ENCODE peak calls at places on chromosomes 3 and 15, in five cellular contexts. T is gastrocnemius medialis, W is DND-41, C is MM.1S, F is cardiac muscle cell. M is an unnamed sample. For H3K36me3, the result is how much of the 10 kb centered on the place peaks cover.

GRCh38 chr15:90000175-90000923 is 775 bp upstream of the ZNF710 start:
- DNase-seq in F (peak), C (no peak), W (peak), T (no peak), M (peak)

GRCh38 chr3:53700441-53700840 is 145.8 kb downstream of the CHDH start:
- DNase-seq in F (no peak), C (peak), W (no peak), T (no peak), M (no peak)

GRCh38 chr3:41907330-41908073 is 54.4 kb downstream of the ULK4 start:
- DNase-seq in C (no peak), W (no peak), F (peak), T (no peak), M (no peak)

GRCh38 chr3:29922990-29923746 is 642.3 kb downstream of the RBMS3 start:
- DNase-seq in W (no peak), F (peak), T (peak), C (no peak), M (peak)

GRCh38 chr15:101328001-101328400 is 33.0 kb upstream of the SNRPA1 start:
- DNase-seq in F (no peak), C (no peak), W (no peak), T (no peak), M (no peak)

GRCh38 chr15:62912282-62912681 is 130.3 kb upstream of the TPM1 start:
- DNase-seq in T (no peak), W (no peak), C (no peak), F (no peak), M (no peak)

GRCh38 chr3:18812316-18812715 is 336.0 kb upstream of the KCNH8 start:
- DNase-seq in C (no peak), W (no peak), F (peak), T (no peak), M (no peak)

GRCh38 chr3:63739474-63739873 is 79.6 kb upstream of the C3orf49 start:
- DNase-seq in F (no peak), T (no peak), C (no peak), W (no peak), M (no peak)

GRCh38 chr3:155009217-155009616 is 70.9 kb upstream of the MME start:
- DNase-seq in T (no peak), C (no peak), W (no peak), F (no peak), M (no peak)

GRCh38 chr3:2921903-2922302 is 188.3 kb downstream of the IL5RA start:
- DNase-seq in F (peak), T (no peak), W (no peak), C (peak), M (no peak)

GRCh38 chr15:80977627-80978036 is 12.0 kb downstream of the MESD start:
- DNase-seq in W (peak), T (peak), F (peak), C (peak), M (peak)

GRCh38 chr3:169700195-169700594 is 36.7 kb upstream of the MECOM start:
- DNase-seq in W (no peak), F (peak), C (no peak), T (no peak), M (no peak)

GRCh38 chr3:4029135-4029534 is 229.9 kb downstream of the LRRN1 start:
- DNase-seq in W (no peak), F (no peak), C (no peak), T (peak), M (peak)

GRCh38 chr3:16148783-16149182 is 25.7 kb upstream of the GALNT15 start:
- DNase-seq in T (peak), C (no peak), W (no peak), F (peak), M (peak)

GRCh38 chr3:171168086-171168485 is 141.6 kb upstream of the SLC2A2 start:
- DNase-seq in C (no peak), F (peak), W (no peak), T (no peak), M (no peak)

GRCh38 chr3:97278506-97278905 is 464.1 kb downstream of the EPHA6 start:
- DNase-seq in W (no peak), T (no peak), F (no peak), C (no peak), M (no peak)

GRCh38 chr15:63312286-63312685 is 34.9 kb downstream of the APH1B start:
- DNase-seq in C (no peak), T (no peak), F (no peak), W (no peak), M (no peak)

DNA sequence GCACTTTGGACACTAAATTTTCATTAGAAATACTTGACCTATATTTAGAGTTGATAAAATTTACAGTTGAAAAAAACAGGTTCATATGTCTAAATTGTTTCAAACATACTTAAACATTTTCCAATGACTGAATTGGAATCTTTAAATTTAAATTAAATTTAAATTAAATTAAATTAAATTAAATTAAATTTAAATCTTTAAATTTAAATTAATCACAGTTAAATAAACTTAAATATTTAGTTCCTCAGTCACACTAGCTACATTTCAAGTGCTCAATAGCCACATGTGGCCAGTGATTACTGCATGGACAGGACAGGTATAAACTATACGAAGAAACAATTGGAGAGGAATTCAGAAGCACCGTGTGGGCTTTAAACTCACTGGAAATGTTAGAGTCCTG is 16.8 kb downstream of the LRRC3B start:
- DNase-seq in W (no peak), F (no peak), C (no peak), T (no peak), M (no peak)
- H3K36me3 ChIP-seq in W (under half), F (under half), C (under half), T (under half), M (under half)

DNA sequence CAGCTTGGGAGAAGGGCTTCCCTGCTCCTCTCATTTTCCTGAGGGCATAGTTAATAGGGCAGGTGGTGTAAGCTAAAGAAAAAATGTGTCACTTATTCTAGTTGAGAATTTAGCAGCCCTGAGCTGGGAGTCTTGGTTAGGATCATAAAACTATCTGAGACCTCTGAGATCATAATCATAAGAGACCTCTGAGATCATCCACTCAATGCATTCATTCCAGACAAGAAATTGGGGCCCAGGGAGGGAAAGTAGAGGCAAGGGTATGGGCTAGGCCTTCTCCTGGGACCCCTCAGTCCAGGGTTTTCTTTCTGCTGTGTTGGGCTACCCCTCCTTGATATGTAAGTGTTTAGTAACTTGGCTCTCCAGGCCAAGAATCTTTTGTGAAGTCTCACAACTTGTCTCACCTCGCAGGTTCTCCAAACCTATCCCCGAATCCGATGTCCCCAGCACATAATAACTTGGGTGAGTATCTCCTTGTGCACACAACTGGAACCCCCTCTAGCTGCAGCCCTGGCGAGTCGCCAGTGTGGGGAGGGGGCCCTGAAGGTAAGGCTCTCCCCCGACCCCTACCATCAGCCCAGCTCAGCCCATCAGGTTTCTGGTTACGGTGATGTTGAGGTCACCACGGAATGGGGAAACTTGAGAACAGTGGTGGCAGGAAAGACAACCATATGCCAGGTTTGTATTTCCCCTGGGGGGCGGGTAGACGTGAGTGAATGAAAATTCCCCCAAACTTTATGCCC is 84.1 kb downstream of the AAGAB start:
- DNase-seq in C (no peak), W (no peak), F (no peak), T (peak), M (no peak)
- H3K27ac ChIP-seq in C (no peak), W (no peak), F (no peak), T (peak), M (no peak)

GRCh38 chr3:98705694-98706093 is 57.4 kb upstream of the ST3GAL6 start:
- DNase-seq in T (no peak), C (no peak), W (no peak), F (no peak), M (no peak)
- TF ChIP-seq CTCF in T (no peak), C (peak), W (peak), F (peak), M (peak)

DNA sequence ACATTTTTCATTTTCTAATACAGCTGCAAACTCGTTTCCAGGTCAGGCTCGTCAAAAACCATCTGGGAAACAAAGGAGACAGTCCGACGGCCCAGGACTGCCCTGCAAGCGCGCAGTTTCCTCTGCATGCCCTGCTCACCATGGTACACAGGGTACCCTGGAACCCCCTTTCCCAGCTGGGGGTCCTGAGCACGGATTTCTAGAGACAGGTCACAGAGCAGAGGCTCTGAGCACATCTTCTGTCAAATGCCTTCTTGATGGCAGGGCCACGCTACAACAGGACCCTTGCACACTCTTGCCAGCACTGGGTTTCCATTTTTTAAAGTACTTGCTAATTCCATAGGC is 8.1 kb downstream of the ZXDC start:
- DNase-seq in C (no peak), T (no peak), W (no peak), F (no peak), M (peak)
- H3K36me3 ChIP-seq in C (under half), T (under half), W (half or more), F (under half), M (half or more)

DNA sequence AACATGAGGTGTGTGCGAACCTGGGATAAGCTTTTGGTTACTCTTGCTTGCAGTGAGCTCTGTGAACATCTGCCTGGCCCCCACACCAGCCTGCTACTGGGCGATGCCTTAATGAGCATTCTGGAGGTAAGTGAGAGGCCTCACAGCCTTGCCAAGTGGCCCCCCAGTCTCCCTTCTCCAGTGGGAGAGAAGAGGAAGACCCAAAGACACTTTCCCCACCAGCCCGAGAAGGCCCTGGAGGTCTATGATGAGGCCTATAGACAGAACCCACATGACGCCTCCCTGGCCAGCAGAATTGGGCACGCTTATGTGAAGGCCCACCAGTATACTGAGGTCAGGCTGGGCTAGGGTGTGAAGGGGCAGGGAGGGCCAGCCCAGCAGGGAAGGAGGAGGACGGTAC is 22.5 kb downstream of the TTC21A start:
- DNase-seq in C (no peak), W (no peak), F (no peak), T (no peak), M (no peak)
- H3K27ac ChIP-seq in C (no peak), W (no peak), F (no peak), T (no peak), M (no peak)

DNA sequence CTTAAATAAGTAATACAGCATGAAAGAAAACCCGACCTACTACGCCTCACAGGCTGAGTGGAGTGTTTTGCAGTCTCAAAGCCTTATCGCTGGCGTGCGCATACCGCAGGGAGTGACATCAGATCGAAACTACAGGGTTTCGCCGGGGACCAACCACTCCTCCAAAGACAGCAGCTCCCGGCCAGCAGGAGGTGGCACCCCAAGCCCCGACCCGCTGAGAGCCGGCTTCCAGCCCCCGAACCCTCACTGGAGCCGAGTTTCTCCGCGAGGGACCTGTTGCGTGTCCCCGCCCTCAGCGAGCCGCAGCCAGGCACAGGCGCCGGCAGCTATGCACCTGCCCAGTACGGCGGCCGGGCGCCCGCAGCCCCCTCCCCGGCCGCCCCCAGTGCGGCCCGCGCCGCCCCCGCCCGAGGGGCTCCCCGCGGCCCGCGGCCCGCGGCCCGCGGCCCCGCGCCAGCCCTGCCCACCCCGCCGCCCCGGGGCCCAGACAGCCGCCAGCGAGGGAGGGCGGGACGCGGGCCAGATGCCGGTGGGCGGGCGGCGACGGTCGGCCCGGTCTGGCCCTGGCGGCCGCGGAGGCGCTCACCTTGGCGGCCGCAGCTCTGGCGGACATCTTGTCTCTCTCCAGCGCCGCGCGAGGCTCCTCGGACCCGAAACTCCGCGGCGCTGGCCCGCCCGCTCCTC is 710 bp downstream of the TJP1 start:
- DNase-seq in C (peak), T (peak), W (no peak), F (peak), M (peak)
- TF ChIP-seq CTCF in C (peak), T (no peak), W (no peak), F (peak), M (peak)

DNA sequence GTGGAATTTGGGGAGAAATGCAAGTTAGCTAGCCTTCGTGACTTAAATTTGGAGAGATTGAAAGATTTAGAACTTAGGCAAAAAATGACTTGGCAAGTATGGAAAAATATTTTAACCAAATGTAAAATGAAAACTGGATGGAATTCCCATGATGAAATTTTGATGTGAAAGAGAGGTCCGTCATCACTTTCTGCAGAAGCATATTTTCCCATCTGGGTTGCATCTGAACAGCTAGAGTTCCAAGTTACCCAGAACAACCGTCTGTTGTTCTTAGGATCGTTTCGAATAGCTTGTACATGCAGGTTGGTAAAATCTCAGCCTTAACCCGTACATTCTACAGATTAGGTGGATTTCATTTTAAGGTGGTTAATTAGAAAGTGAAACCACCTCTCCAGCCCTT is 136.2 kb downstream of the GHSR start:
- DNase-seq in W (no peak), T (no peak), F (peak), C (no peak), M (no peak)
- H3K36me3 ChIP-seq in W (under half), T (under half), F (under half), C (under half), M (under half)

GRCh38 chr3:131261137-131261536 is 120.4 kb upstream of the NUDT16 start:
- DNase-seq in W (no peak), F (no peak), T (no peak), C (no peak), M (no peak)
- H3K27ac ChIP-seq in W (no peak), F (no peak), T (no peak), C (no peak), M (no peak)

DNA sequence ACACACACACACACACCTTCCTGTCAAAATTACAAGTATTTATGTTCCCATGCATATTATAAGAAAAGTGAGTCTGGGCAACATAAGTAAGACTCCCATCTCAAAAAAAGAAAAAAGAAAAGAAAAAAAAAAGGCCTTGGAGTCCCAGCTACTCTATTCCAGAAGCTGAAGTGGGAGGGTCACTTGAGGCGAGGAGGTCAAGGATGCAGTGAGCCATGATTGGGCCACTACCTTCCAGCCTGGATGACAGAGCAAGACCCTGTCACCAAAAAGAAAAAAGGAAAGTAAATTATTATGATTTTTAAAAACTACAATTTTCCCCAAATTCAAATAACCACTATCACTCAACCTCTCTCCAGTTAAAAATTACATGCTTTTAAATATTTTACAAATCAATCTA is 113.1 kb downstream of the STAG1 start:
- DNase-seq in W (no peak), C (no peak), T (no peak), F (no peak), M (no peak)
- TF ChIP-seq CTCF in W (no peak), C (no peak), T (no peak), F (no peak), M (no peak)

M was measured in heart left ventricle.